ENCODE peak calls at places on chromosomes 16 and 17, in four cellular contexts. H, F, R and L are unnamed samples.
A peak's percentile ranks its signal among the peaks of the same experiment; 100 is the strongest.

GRCh38 chr16:70789231-70789926 is 11.6 kb downstream of the VAC14 start:
- DNase-seq in H (peak; percentile 83), F (no peak), R (peak; percentile 30), L (no peak)

GRCh38 chr17:36505171-36505570 is 18.7 kb downstream of the ZNHIT3 start:
- DNase-seq in H (no peak), F (no peak), R (no peak), L (no peak)

GRCh38 chr16:15798671-15799070 is 58.2 kb downstream of the MYH11 start:
- DNase-seq in H (peak; percentile 63), F (no peak), R (no peak), L (no peak)

GRCh38 chr17:56593741-56594527 is 435 bp downstream of the NOG start:
- DNase-seq in H (peak; percentile 72), F (peak; percentile 22), R (peak; percentile 16), L (no peak)

GRCh38 chr16:25493136-25493811 is 198.5 kb upstream of the HS3ST4 start:
- DNase-seq in H (no peak), F (no peak), R (no peak), L (no peak)

GRCh38 chr16:964696-965395 is 5.9 kb downstream of the LMF1 start:
- DNase-seq in H (no peak), F (peak; percentile 71), R (peak; percentile 36), L (no peak)

GRCh38 chr16:57299009-57299718 is 14.7 kb upstream of the PLLP start:
- DNase-seq in H (peak; percentile 80), F (no peak), R (peak; percentile 50), L (no peak)

GRCh38 chr17:78379134-78379497 is 667 bp downstream of the PGS1 start:
- DNase-seq in H (no peak), F (no peak), R (no peak), L (no peak)

GRCh38 chr17:8391711-8392110 is 5.9 kb downstream of the RNF222 start:
- DNase-seq in H (no peak), F (no peak), R (no peak), L (no peak)

GRCh38 chr16:57507414-57508083 is 21.3 kb upstream of the DOK4 start:
- DNase-seq in H (no peak), F (no peak), R (no peak), L (no peak)

GRCh38 chr16:22346463-22346862 is 28.0 kb downstream of the CDR2 start:
- DNase-seq in H (no peak), F (no peak), R (no peak), L (no peak)

GRCh38 chr16:23924138-23924537 is 88.4 kb downstream of the PRKCB start:
- DNase-seq in H (no peak), F (no peak), R (no peak), L (no peak)

GRCh38 chr17:48259710-48260291 is 152.2 kb downstream of the SNX11 start:
- DNase-seq in H (no peak), F (no peak), R (no peak), L (peak; percentile 18)

GRCh38 chr17:67049025-67049739 is 4.8 kb downstream of the CACNG1 start:
- DNase-seq in H (no peak), F (no peak), R (no peak), L (no peak)

GRCh38 chr16:12354296-12354818 is 377.8 kb downstream of the SNX29 start:
- DNase-seq in H (peak; percentile 21), F (no peak), R (no peak), L (no peak)

GRCh38 chr16:1740234-1740633 is 31.1 kb downstream of the NME3 start:
- DNase-seq in H (no peak), F (no peak), R (no peak), L (no peak)

GRCh38 chr17:60554377-60554788 is 28.3 kb upstream of the APPBP2 start:
- DNase-seq in H (no peak), F (no peak), R (no peak), L (no peak)

GRCh38 chr16:10946308-10946707 is 1.9 kb downstream of the CLEC16A start:
- DNase-seq in H (no peak), F (no peak), R (no peak), L (no peak)

GRCh38 chr16:88451586-88452484 is 1.2 kb upstream of the ZFPM1 start:
- DNase-seq in H (no peak), F (no peak), R (no peak), L (no peak)

GRCh38 chr17:45240905-45241314 is 19.2 kb downstream of the FMNL1 start:
- DNase-seq in H (no peak), F (no peak), R (no peak), L (no peak)

GRCh38 chr17:68871447-68871846 is 83.7 kb downstream of the ABCA8 start:
- DNase-seq in H (no peak), F (no peak), R (no peak), L (no peak)

GRCh38 chr17:75861927-75862317 is 6.8 kb upstream of the WBP2 start:
- DNase-seq in H (peak; percentile 70), F (no peak), R (no peak), L (no peak)

GRCh38 chr16:4925791-4926190 is 11.2 kb downstream of the PPL start:
- DNase-seq in H (no peak), F (no peak), R (no peak), L (no peak)

GRCh38 chr17:6567528-6568185 is 11.3 kb upstream of the PITPNM3 start:
- DNase-seq in H (no peak), F (no peak), R (no peak), L (no peak)

GRCh38 chr16:10579575-10579964 is 828 bp downstream of the EMP2 start:
- DNase-seq in H (no peak), F (no peak), R (no peak), L (no peak)

GRCh38 chr17:80347948-80348351 is 67.0 kb upstream of the ENDOV start:
- DNase-seq in H (peak; percentile 60), F (no peak), R (no peak), L (no peak)

GRCh38 chr16:19804538-19805323 is 79.9 kb downstream of the GPRC5B start:
- DNase-seq in H (peak; percentile 73), F (peak; percentile 21), R (peak; percentile 41), L (peak; percentile 48)

GRCh38 chr17:77111916-77112315 is 28.9 kb upstream of the SEC14L1 start:
- DNase-seq in H (no peak), F (no peak), R (no peak), L (no peak)

GRCh38 chr17:1630662-1631061 is 2.0 kb upstream of the SLC43A2 start:
- DNase-seq in H (no peak), F (no peak), R (no peak), L (no peak)

GRCh38 chr17:83198366-83199341 is 119.2 kb downstream of the METRNL start:
- DNase-seq in H (peak; percentile 64), F (no peak), R (no peak), L (no peak)

GRCh38 chr16:2775317-2775716 is 1.8 kb downstream of the ELOB start:
- DNase-seq in H (no peak), F (no peak), R (no peak), L (no peak)

GRCh38 chr17:2710804-2711607 is 558 bp downstream of the CLUH start:
- DNase-seq in H (no peak), F (no peak), R (peak; percentile 41), L (no peak)

GRCh38 chr16:50585331-50585776 is 37.2 kb downstream of the NKD1 start:
- DNase-seq in H (peak; percentile 97), F (no peak), R (peak; percentile 63), L (no peak)

GRCh38 chr17:76492989-76493501 is 8.2 kb downstream of the RHBDF2 start:
- DNase-seq in H (peak; percentile 84), F (no peak), R (peak; percentile 79), L (no peak)

GRCh38 chr16:89507834-89508590 is at the start of gene SPG7:
- DNase-seq in H (peak; percentile 90), F (peak; percentile 88), R (peak; percentile 91), L (no peak)

GRCh38 chr17:27319536-27320221 is 25.8 kb downstream of the WSB1 start:
- DNase-seq in H (peak; percentile 89), F (no peak), R (peak; percentile 68), L (no peak)

GRCh38 chr17:633133-633532 is 81.5 kb downstream of the VPS53 start:
- DNase-seq in H (no peak), F (no peak), R (no peak), L (no peak)

GRCh38 chr17:16322636-16323035 is 30.6 kb downstream of the CENPV start:
- DNase-seq in H (no peak), F (no peak), R (no peak), L (no peak)

GRCh38 chr17:66387391-66387981 is 85.1 kb downstream of the PRKCA start:
- DNase-seq in H (no peak), F (no peak), R (no peak), L (no peak)

GRCh38 chr17:29091591-29092291 is 48.8 kb downstream of the PIPOX start:
- DNase-seq in H (no peak), F (no peak), R (no peak), L (no peak)
- H3K27ac ChIP-seq in H (no peak overlapping the region), F (no peak overlapping the region), R (no peak overlapping the region), L (no peak overlapping the region)

GRCh38 chr17:40980594-40980993 is 3.5 kb downstream of the KRT40 start:
- DNase-seq in H (no peak), F (no peak), R (no peak), L (no peak)
- H3K27ac ChIP-seq in H (no peak overlapping the region), F (no peak overlapping the region), R (no peak overlapping the region), L (no peak overlapping the region)

GRCh38 chr17:13593757-13594156 is 8.0 kb downstream of the HS3ST3A1 start:
- DNase-seq in H (no peak), F (no peak), R (no peak), L (no peak)

GRCh38 chr17:13594310-13594709 is 7.4 kb downstream of the HS3ST3A1 start:
- DNase-seq in H (no peak), F (no peak), R (no peak), L (no peak)

GRCh38 chr17:13596241-13596941 is 5.3 kb downstream of the HS3ST3A1 start:
- DNase-seq in H (no peak), F (no peak), R (no peak), L (no peak)

GRCh38 chr17:13593021-13593751 is 8.5 kb downstream of the HS3ST3A1 start:
- DNase-seq in H (no peak), F (no peak), R (no peak), L (no peak)

GRCh38 chr17:13594762-13595697 is 6.7 kb downstream of the HS3ST3A1 start:
- DNase-seq in H (peak; percentile 75), F (peak; percentile 78), R (peak; percentile 73), L (peak; percentile 70)
- H3K27ac ChIP-seq in H (no peak overlapping the region), F (no peak overlapping the region), R (no peak overlapping the region), L (no peak overlapping the region)

GRCh38 chr17:4006745-4007211 is 42.5 kb upstream of the ATP2A3 start:
- DNase-seq in H (no peak), F (no peak), R (no peak), L (no peak)
- H3K27ac ChIP-seq in H (no peak overlapping the region), F (no peak overlapping the region), R (no peak overlapping the region), L (no peak overlapping the region)

GRCh38 chr16:28107232-28107631 is 43.7 kb upstream of the GSG1L start:
- DNase-seq in H (no peak), F (no peak), R (no peak), L (no peak)
- H3K27ac ChIP-seq in H (no peak overlapping the region), F (no peak overlapping the region), R (no peak overlapping the region), L (no peak overlapping the region)

GRCh38 chr16:72134507-72134906 is 37.4 kb downstream of the PMFBP1 start:
- DNase-seq in H (no peak), F (no peak), R (no peak), L (no peak)

GRCh38 chr16:72139908-72140307 is 32.0 kb downstream of the PMFBP1 start:
- DNase-seq in H (no peak), F (no peak), R (no peak), L (no peak)

GRCh38 chr16:72138064-72138572 is 33.8 kb downstream of the PMFBP1 start:
- DNase-seq in H (no peak), F (no peak), R (no peak), L (no peak)

GRCh38 chr16:72137380-72138063 is 34.4 kb downstream of the PMFBP1 start:
- DNase-seq in H (no peak), F (no peak), R (no peak), L (no peak)
- H3K27ac ChIP-seq in H (no peak overlapping the region), F (no peak overlapping the region), R (no peak overlapping the region), L (no peak overlapping the region)